ENCODE peak calls at places on chromosome 15, in seven cellular contexts. J is mesenchymal stem cell, R is neuronal stem cell, Q is IMR-90, G is H1, T is trophoblast cell, B is H9. S is an unnamed sample.

GRCh38 chr15:100438570-100438969 is 90.2 kb downstream of the CERS3 start:
- DNase-seq in J (no peak), R (no peak), T (no peak), B (no peak), Q (no peak), G (no peak), S (no peak)

GRCh38 chr15:26873846-26874245 is 7.0 kb downstream of the GABRA5 start:
- DNase-seq in R (no peak), B (no peak), G (no peak), J (no peak), T (no peak), Q (peak), S (no peak)

GRCh38 chr15:56944485-56944884 is 26.0 kb downstream of the TCF12 start:
- DNase-seq in T (no peak), R (no peak), B (no peak), J (no peak), Q (no peak), G (no peak), S (no peak)

GRCh38 chr15:41780266-41780665 is 6.0 kb downstream of the MAPKBP1 start:
- DNase-seq in R (no peak), G (no peak), T (no peak), B (no peak), Q (peak), J (peak), S (no peak)

GRCh38 chr15:25181290-25182097 is 226.7 kb downstream of the SNRPN start:
- DNase-seq in G (no peak), T (no peak), B (peak), J (no peak), Q (no peak), R (no peak), S (no peak)

GRCh38 chr15:63350178-63350621 is 31.4 kb downstream of the CA12 start:
- DNase-seq in R (no peak), Q (no peak), B (no peak), G (no peak), J (no peak), T (no peak), S (no peak)

GRCh38 chr15:97030251-97030650 is 699.8 kb downstream of the NR2F2 start:
- DNase-seq in G (no peak), R (no peak), J (no peak), Q (no peak), T (peak), B (no peak), S (no peak)

GRCh38 chr15:67396109-67396508 is 124.8 kb upstream of the C15orf61 start:
- DNase-seq in G (no peak), B (no peak), J (no peak), T (no peak), Q (no peak), R (no peak), S (no peak)

GRCh38 chr15:92449476-92449875 is 55.8 kb downstream of the ST8SIA2 start:
- DNase-seq in J (no peak), G (no peak), Q (peak), B (no peak), R (no peak), T (peak), S (no peak)

GRCh38 chr15:74768099-74768770 is 13.6 kb upstream of the CSK start:
- DNase-seq in T (no peak), B (no peak), G (no peak), J (no peak), Q (no peak), R (no peak), S (no peak)

GRCh38 chr15:55823191-55823670 is 80.3 kb upstream of the PRTG start:
- DNase-seq in B (no peak), G (no peak), J (peak), R (no peak), T (no peak), Q (peak), S (no peak)

GRCh38 chr15:51739056-51739455 is 1.6 kb upstream of the LYSMD2 start:
- DNase-seq in G (no peak), Q (no peak), R (no peak), T (no peak), J (no peak), B (no peak), S (no peak)

GRCh38 chr15:74302821-74303359 is 64.6 kb downstream of the CYP11A1 start:
- DNase-seq in G (peak), J (no peak), B (peak), R (no peak), T (peak), Q (no peak), S (peak)

GRCh38 chr15:76737573-76737972 is 167.6 kb downstream of the SCAPER start:
- DNase-seq in Q (no peak), T (no peak), J (no peak), R (no peak), G (no peak), B (no peak), S (no peak)

GRCh38 chr15:74840851-74841760 is 1.9 kb downstream of the ULK3 start:
- DNase-seq in T (no peak), R (no peak), Q (no peak), B (no peak), G (no peak), J (no peak), S (no peak)

GRCh38 chr15:67025719-67026118 is 39.7 kb upstream of the SMAD3 start:
- DNase-seq in G (no peak), R (no peak), J (peak), Q (peak), T (peak), B (peak), S (no peak)

GRCh38 chr15:76987896-76988860 is 6.7 kb upstream of the PSTPIP1 start:
- DNase-seq in J (no peak), G (no peak), R (no peak), T (no peak), B (peak), Q (no peak), S (peak)

GRCh38 chr15:57591237-57591821 is 375 bp upstream of the MYZAP start:
- DNase-seq in T (peak), Q (no peak), R (no peak), J (no peak), G (no peak), B (no peak), S (peak)

GRCh38 chr15:67782592-67782991 is 42.7 kb upstream of the SKOR1 start:
- DNase-seq in Q (no peak), J (peak), T (no peak), G (no peak), B (no peak), R (peak), S (peak)

GRCh38 chr15:78065284-78065872 is 12.1 kb downstream of the TBC1D2B start:
- DNase-seq in T (peak), R (no peak), B (no peak), J (peak), G (no peak), Q (peak), S (peak)

GRCh38 chr15:89818287-89818686 is 3.6 kb upstream of the ANPEP start:
- DNase-seq in B (no peak), Q (no peak), T (no peak), R (no peak), G (no peak), J (no peak), S (no peak)

GRCh38 chr15:29670266-29670665 is 152.0 kb downstream of the TJP1 start:
- DNase-seq in G (no peak), T (no peak), J (no peak), Q (no peak), B (no peak), R (no peak), S (no peak)

GRCh38 chr15:78059110-78059839 is 18.2 kb downstream of the TBC1D2B start:
- DNase-seq in R (no peak), Q (peak), T (no peak), B (no peak), G (no peak), J (peak), S (no peak)

GRCh38 chr15:79130535-79131130 is 40.1 kb upstream of the RASGRF1 start:
- DNase-seq in G (no peak), T (peak), B (no peak), J (no peak), R (no peak), Q (no peak), S (peak)

GRCh38 chr15:67927501-67928156 is 87.8 kb upstream of the RNU6-1 start:
- DNase-seq in B (no peak), R (no peak), G (no peak), Q (peak), J (peak), T (peak), S (peak)

GRCh38 chr15:41011055-41011815 is 58.0 kb downstream of the CHAC1 start:
- DNase-seq in J (peak), R (no peak), B (no peak), Q (peak), T (peak), G (no peak), S (no peak)

GRCh38 chr15:69305204-69305931 is 6.7 kb downstream of the PAQR5 start:
- DNase-seq in T (peak), R (no peak), B (no peak), G (peak), Q (peak), J (peak), S (peak)

GRCh38 chr15:77607111-77607893 is 25.4 kb downstream of the LINGO1 start:
- DNase-seq in Q (peak), R (no peak), T (no peak), J (peak), G (no peak), B (no peak), S (peak)

GRCh38 chr15:73987646-73988045 is 4.4 kb downstream of the STOML1 start:
- DNase-seq in Q (no peak), R (no peak), T (no peak), G (no peak), J (no peak), B (no peak), S (no peak)

GRCh38 chr15:40379853-40380252 is 2.7 kb upstream of the KNSTRN start:
- DNase-seq in G (no peak), Q (peak), J (peak), T (peak), B (no peak), R (no peak), S (peak)

GRCh38 chr15:37819191-37819590 is 115.2 kb upstream of the TMCO5A start:
- DNase-seq in R (no peak), B (no peak), Q (peak), T (no peak), G (no peak), J (peak), S (peak)

GRCh38 chr15:98790270-98790669 is 141.9 kb downstream of the IGF1R start:
- DNase-seq in T (no peak), R (no peak), G (no peak), B (no peak), J (no peak), Q (no peak), S (no peak)

GRCh38 chr15:50209804-50210203 is 27.8 kb downstream of the SLC27A2 start:
- DNase-seq in Q (no peak), G (no peak), B (no peak), J (no peak), R (no peak), T (no peak), S (peak)
- H3K23ac ChIP-seq in Q (no peak), G (no peak), B (no peak), J (no peak), R (no peak), T (no peak), S (no peak)

DNA sequence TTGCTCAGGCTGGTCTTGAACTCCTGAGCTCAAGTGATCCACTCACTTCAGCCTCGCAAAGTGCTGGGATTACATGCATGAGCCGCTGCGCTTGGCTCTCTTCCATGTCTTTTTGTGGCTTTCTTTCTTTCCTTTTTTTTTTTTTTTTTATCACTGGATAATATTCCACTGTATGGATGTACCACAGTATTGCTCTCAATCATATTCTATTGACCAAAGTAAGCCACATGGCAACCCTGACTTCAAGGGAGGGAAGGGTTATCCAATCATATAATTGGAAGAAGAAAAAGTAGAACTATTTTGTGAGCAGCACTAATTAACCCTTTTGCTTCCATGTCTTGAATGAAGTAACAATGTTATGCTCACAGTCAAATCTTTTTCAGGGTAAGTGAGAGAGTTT is 307.0 kb upstream of the RASGRP1 start:
- DNase-seq in J (no peak), B (no peak), R (no peak), T (no peak), Q (no peak), G (no peak), S (no peak)
- H3K23ac ChIP-seq in J (no peak), B (no peak), R (no peak), T (no peak), Q (no peak), G (no peak), S (no peak)

GRCh38 chr15:45186771-45187577 is 792 bp downstream of the SHF start:
- DNase-seq in T (peak), R (no peak), G (no peak), B (peak), Q (no peak), J (no peak), S (peak)

GRCh38 chr15:45185903-45186770 is 1.6 kb downstream of the SHF start:
- DNase-seq in Q (peak), R (no peak), G (no peak), B (no peak), J (no peak), T (peak), S (peak)

GRCh38 chr15:45184562-45185041 is 3.2 kb downstream of the SHF start:
- DNase-seq in R (no peak), J (no peak), Q (no peak), T (no peak), B (no peak), G (no peak), S (no peak)

GRCh38 chr15:45183511-45183910 is 4.3 kb downstream of the SHF start:
- DNase-seq in J (no peak), Q (no peak), T (no peak), B (no peak), G (no peak), R (no peak), S (no peak)

GRCh38 chr15:45185069-45185779 is 2.5 kb downstream of the SHF start:
- DNase-seq in B (no peak), R (no peak), G (no peak), T (peak), Q (no peak), J (no peak), S (no peak)
- H3K23ac ChIP-seq in B (no peak), R (peak), G (no peak), T (no peak), Q (no peak), J (no peak), S (no peak)

GRCh38 chr15:70379134-70379533 is 281.4 kb upstream of the TLE3 start:
- DNase-seq in B (peak), R (no peak), Q (no peak), G (no peak), J (no peak), T (no peak), S (no peak)
- H3K23ac ChIP-seq in B (no peak), R (no peak), Q (no peak), G (no peak), J (no peak), T (no peak), S (no peak)

GRCh38 chr15:72936237-72936636 is 116.0 kb upstream of the NEO1 start:
- DNase-seq in J (no peak), T (no peak), R (no peak), G (no peak), B (no peak), Q (no peak), S (no peak)
- H3K23ac ChIP-seq in J (no peak), T (no peak), R (no peak), G (no peak), B (no peak), Q (no peak), S (no peak)